ENCODE peak calls at places on chromosomes 12 and 14, in six cellular contexts. One of them, this sample, is unnamed.

GRCh38 chr12:26651566-26652188 is 181.3 kb downstream of the ITPR2 start:
- DNase-seq in activated CD4-positive, alpha-beta T cell treated with anti-CD3 and anti-CD28 coated beads, Interleukin-2, amount 10 ng/mL, durations not matched to agents 7 days and 5 days: peak
- DNase-seq in kidney epithelial cell: no peak
- DNase-seq in head of caudate nucleus: peak
- DNase-seq in ovary: peak
- DNase-seq in GM06990: peak
- DNase-seq in this sample: no peak

GRCh38 chr12:41967668-41968649 is 176.7 kb downstream of the GXYLT1 start:
- DNase-seq in activated CD4-positive, alpha-beta T cell treated with anti-CD3 and anti-CD28 coated beads, Interleukin-2, amount 10 ng/mL, durations not matched to agents 7 days and 5 days: no peak
- DNase-seq in kidney epithelial cell: peak
- DNase-seq in head of caudate nucleus: no peak
- DNase-seq in ovary: no peak
- DNase-seq in GM06990: no peak
- DNase-seq in this sample: no peak

GRCh38 chr12:43112101-43112661 is 439.8 kb downstream of the ADAMTS20 start:
- DNase-seq in activated CD4-positive, alpha-beta T cell treated with anti-CD3 and anti-CD28 coated beads, Interleukin-2, amount 10 ng/mL, durations not matched to agents 7 days and 5 days: no peak
- DNase-seq in kidney epithelial cell: no peak
- DNase-seq in head of caudate nucleus: no peak
- DNase-seq in ovary: no peak
- DNase-seq in GM06990: no peak
- DNase-seq in this sample: no peak

GRCh38 chr14:35296505-35296904 is 4.3 kb downstream of the PSMA6 start:
- DNase-seq in activated CD4-positive, alpha-beta T cell treated with anti-CD3 and anti-CD28 coated beads, Interleukin-2, amount 10 ng/mL, durations not matched to agents 7 days and 5 days: no peak
- DNase-seq in kidney epithelial cell: no peak
- DNase-seq in head of caudate nucleus: no peak
- DNase-seq in ovary: no peak
- DNase-seq in GM06990: no peak
- DNase-seq in this sample: no peak

GRCh38 chr14:61718039-61718438 is 22.7 kb downstream of the HIF1A start:
- DNase-seq in activated CD4-positive, alpha-beta T cell treated with anti-CD3 and anti-CD28 coated beads, Interleukin-2, amount 10 ng/mL, durations not matched to agents 7 days and 5 days: no peak
- DNase-seq in kidney epithelial cell: no peak
- DNase-seq in head of caudate nucleus: no peak
- DNase-seq in ovary: no peak
- DNase-seq in GM06990: no peak
- DNase-seq in this sample: no peak

GRCh38 chr14:69464829-69465228 is 19.7 kb upstream of the PLEKHD1 start:
- DNase-seq in activated CD4-positive, alpha-beta T cell treated with anti-CD3 and anti-CD28 coated beads, Interleukin-2, amount 10 ng/mL, durations not matched to agents 7 days and 5 days: no peak
- DNase-seq in kidney epithelial cell: peak
- DNase-seq in head of caudate nucleus: no peak
- DNase-seq in ovary: no peak
- DNase-seq in GM06990: no peak
- DNase-seq in this sample: no peak

GRCh38 chr12:108616941-108617858 is 16.5 kb downstream of the SELPLG start:
- DNase-seq in activated CD4-positive, alpha-beta T cell treated with anti-CD3 and anti-CD28 coated beads, Interleukin-2, amount 10 ng/mL, durations not matched to agents 7 days and 5 days: peak
- DNase-seq in kidney epithelial cell: no peak
- DNase-seq in head of caudate nucleus: peak
- DNase-seq in ovary: no peak
- DNase-seq in GM06990: peak
- DNase-seq in this sample: peak

GRCh38 chr14:68649461-68650189 is 143.2 kb downstream of the ZFP36L1 start:
- DNase-seq in activated CD4-positive, alpha-beta T cell treated with anti-CD3 and anti-CD28 coated beads, Interleukin-2, amount 10 ng/mL, durations not matched to agents 7 days and 5 days: no peak
- DNase-seq in kidney epithelial cell: no peak
- DNase-seq in head of caudate nucleus: no peak
- DNase-seq in ovary: peak
- DNase-seq in GM06990: no peak
- DNase-seq in this sample: no peak

GRCh38 chr12:45235087-45236025 is 19.5 kb downstream of the ANO6 start:
- DNase-seq in activated CD4-positive, alpha-beta T cell treated with anti-CD3 and anti-CD28 coated beads, Interleukin-2, amount 10 ng/mL, durations not matched to agents 7 days and 5 days: no peak
- DNase-seq in kidney epithelial cell: no peak
- DNase-seq in head of caudate nucleus: no peak
- DNase-seq in ovary: peak
- DNase-seq in GM06990: no peak
- DNase-seq in this sample: no peak

GRCh38 chr12:6647083-6647604 is at the start of gene ACRBP:
- DNase-seq in activated CD4-positive, alpha-beta T cell treated with anti-CD3 and anti-CD28 coated beads, Interleukin-2, amount 10 ng/mL, durations not matched to agents 7 days and 5 days: peak
- DNase-seq in kidney epithelial cell: peak
- DNase-seq in head of caudate nucleus: peak
- DNase-seq in ovary: peak
- DNase-seq in GM06990: peak
- DNase-seq in this sample: peak

GRCh38 chr12:131850856-131851559 is 22.8 kb downstream of the MMP17 start:
- DNase-seq in activated CD4-positive, alpha-beta T cell treated with anti-CD3 and anti-CD28 coated beads, Interleukin-2, amount 10 ng/mL, durations not matched to agents 7 days and 5 days: no peak
- DNase-seq in kidney epithelial cell: no peak
- DNase-seq in head of caudate nucleus: peak
- DNase-seq in ovary: no peak
- DNase-seq in GM06990: peak
- DNase-seq in this sample: peak

GRCh38 chr12:108231909-108232434 is 102.9 kb downstream of the WSCD2 start:
- DNase-seq in activated CD4-positive, alpha-beta T cell treated with anti-CD3 and anti-CD28 coated beads, Interleukin-2, amount 10 ng/mL, durations not matched to agents 7 days and 5 days: no peak
- DNase-seq in kidney epithelial cell: no peak
- DNase-seq in head of caudate nucleus: no peak
- DNase-seq in ovary: no peak
- DNase-seq in GM06990: no peak
- DNase-seq in this sample: no peak

GRCh38 chr14:35197015-35197414 is 74.7 kb downstream of the PRORP start:
- DNase-seq in activated CD4-positive, alpha-beta T cell treated with anti-CD3 and anti-CD28 coated beads, Interleukin-2, amount 10 ng/mL, durations not matched to agents 7 days and 5 days: no peak
- DNase-seq in kidney epithelial cell: no peak
- DNase-seq in head of caudate nucleus: no peak
- DNase-seq in ovary: no peak
- DNase-seq in GM06990: no peak
- DNase-seq in this sample: no peak

GRCh38 chr14:32201816-32202467 is at the start of gene RNU6-7:
- DNase-seq in activated CD4-positive, alpha-beta T cell treated with anti-CD3 and anti-CD28 coated beads, Interleukin-2, amount 10 ng/mL, durations not matched to agents 7 days and 5 days: peak
- DNase-seq in kidney epithelial cell: no peak
- DNase-seq in head of caudate nucleus: peak
- DNase-seq in ovary: peak
- DNase-seq in GM06990: peak
- DNase-seq in this sample: peak

GRCh38 chr12:19654630-19655384 is 215.5 kb downstream of the AEBP2 start:
- DNase-seq in activated CD4-positive, alpha-beta T cell treated with anti-CD3 and anti-CD28 coated beads, Interleukin-2, amount 10 ng/mL, durations not matched to agents 7 days and 5 days: no peak
- DNase-seq in kidney epithelial cell: no peak
- DNase-seq in head of caudate nucleus: no peak
- DNase-seq in ovary: no peak
- DNase-seq in GM06990: no peak
- DNase-seq in this sample: no peak

GRCh38 chr12:120955232-120955631 is 23.1 kb upstream of the HNF1A start:
- DNase-seq in activated CD4-positive, alpha-beta T cell treated with anti-CD3 and anti-CD28 coated beads, Interleukin-2, amount 10 ng/mL, durations not matched to agents 7 days and 5 days: no peak
- DNase-seq in kidney epithelial cell: no peak
- DNase-seq in head of caudate nucleus: no peak
- DNase-seq in ovary: no peak
- DNase-seq in GM06990: no peak
- DNase-seq in this sample: no peak

GRCh38 chr12:118148287-118148686 is 12.4 kb downstream of the PEBP1 start:
- DNase-seq in activated CD4-positive, alpha-beta T cell treated with anti-CD3 and anti-CD28 coated beads, Interleukin-2, amount 10 ng/mL, durations not matched to agents 7 days and 5 days: no peak
- DNase-seq in kidney epithelial cell: no peak
- DNase-seq in head of caudate nucleus: no peak
- DNase-seq in ovary: no peak
- DNase-seq in GM06990: no peak
- DNase-seq in this sample: no peak

This sample was measured in left cardiac atrium.